ENCODE peak calls at places on chromosomes 13 and 19, in five cellular contexts. E is neuronal stem cell, T is lung, B is pancreas, I is IMR-90. X is an unnamed sample.

GRCh38 chr13:110503037-110503901 is 58.3 kb downstream of the RAB20 start:
- DNase-seq in E (no peak), T (no peak), B (peak; percentile 50), I (peak; percentile 12), X (no peak)

GRCh38 chr13:26254583-26255102 is 714 bp downstream of the CDK8 start:
- DNase-seq in E (no peak), T (peak; percentile 62), B (peak; percentile 85), I (peak; percentile 31), X (peak; percentile 66)

GRCh38 chr13:36163303-36163702 is 32.1 kb upstream of the DCLK1 start:
- DNase-seq in E (no peak), T (no peak), B (no peak), I (no peak), X (no peak)

GRCh38 chr13:70023506-70023905 is 84.1 kb upstream of the ATXN8OS start:
- DNase-seq in E (no peak), T (no peak), B (no peak), I (no peak), X (no peak)

GRCh38 chr13:24127116-24127631 is 33.3 kb upstream of the SPATA13 start:
- DNase-seq in E (no peak), T (no peak), B (no peak), I (peak; percentile 43), X (no peak)

GRCh38 chr13:29162638-29163037 is 342.5 kb downstream of the MTUS2 start:
- DNase-seq in E (no peak), T (no peak), B (no peak), I (no peak), X (no peak)

GRCh38 chr19:32459199-32459865 is 53.8 kb downstream of the DPY19L3 start:
- DNase-seq in E (no peak), T (no peak), B (no peak), I (no peak), X (no peak)

GRCh38 chr19:2721570-2722540 is 683 bp upstream of the DIRAS1 start:
- DNase-seq in E (no peak), T (no peak), B (peak; percentile 64), I (no peak), X (no peak)

GRCh38 chr13:62781866-62782265 is 1366.2 kb upstream of the PCDH20 start:
- DNase-seq in E (no peak), T (no peak), B (no peak), I (peak; percentile 66), X (no peak)

GRCh38 chr13:35957996-35958395 is 173.2 kb downstream of the DCLK1 start:
- DNase-seq in E (no peak), T (no peak), B (no peak), I (no peak), X (no peak)

GRCh38 chr13:84925443-84925842 is 873.8 kb downstream of the SLITRK6 start:
- DNase-seq in E (no peak), T (no peak), B (no peak), I (peak; percentile 49), X (no peak)

GRCh38 chr19:47005873-47006272 is 13.8 kb upstream of the NPAS1 start:
- DNase-seq in E (no peak), T (no peak), B (no peak), I (no peak), X (peak; percentile 24)

GRCh38 chr19:38809592-38810252 is 3.0 kb downstream of the LGALS4 start:
- DNase-seq in E (no peak), T (no peak), B (no peak), I (no peak), X (no peak)

GRCh38 chr13:46831588-46832194 is 34.7 kb upstream of the ESD start:
- DNase-seq in E (peak; percentile 52), T (peak; percentile 34), B (no peak), I (peak; percentile 58), X (peak; percentile 10)

GRCh38 chr13:50106559-50106958 is 91.3 kb downstream of the KCNRG start:
- DNase-seq in E (no peak), T (no peak), B (no peak), I (no peak), X (no peak)

GRCh38 chr13:99998261-99998660 is 16.7 kb downstream of the ZIC2 start:
- DNase-seq in E (no peak), T (no peak), B (no peak), I (no peak), X (no peak)

GRCh38 chr19:49165865-49166301 is 8.3 kb downstream of the TRPM4 start:
- DNase-seq in E (no peak), T (no peak), B (no peak), I (no peak), X (no peak)

GRCh38 chr19:42090687-42091086 is 14.7 kb downstream of the ZNF574 start:
- DNase-seq in E (no peak), T (no peak), B (no peak), I (no peak), X (peak; percentile 15)

GRCh38 chr19:2537544-2537943 is 61.6 kb downstream of the GADD45B start:
- DNase-seq in E (no peak), T (no peak), B (peak; percentile 9), I (no peak), X (no peak)

GRCh38 chr13:21511841-21512240 is 52.7 kb upstream of the ZDHHC20 start:
- DNase-seq in E (no peak), T (no peak), B (no peak), I (peak; percentile 31), X (no peak)

GRCh38 chr19:18871543-18871942 is 24.4 kb downstream of the CERS1 start:
- DNase-seq in E (no peak), T (no peak), B (no peak), I (no peak), X (no peak)

GRCh38 chr13:32216281-32216680 is 98.9 kb downstream of the ZAR1L start:
- DNase-seq in E (no peak), T (no peak), B (no peak), I (no peak), X (no peak)

GRCh38 chr13:79530270-79530669 is 49.3 kb downstream of the NDFIP2 start:
- DNase-seq in E (no peak), T (no peak), B (no peak), I (no peak), X (no peak)

GRCh38 chr13:67619346-67619745 is 389.2 kb upstream of the PCDH9 start:
- DNase-seq in E (no peak), T (no peak), B (no peak), I (peak; percentile 59), X (no peak)

GRCh38 chr13:21481359-21481758 is 22.3 kb upstream of the ZDHHC20 start:
- DNase-seq in E (no peak), T (no peak), B (no peak), I (no peak), X (no peak)

GRCh38 chr19:48896191-48896720 is 2.3 kb downstream of the TULP2 start:
- DNase-seq in E (peak; percentile 53), T (peak; percentile 73), B (peak; percentile 84), I (no peak), X (no peak)

GRCh38 chr13:37934339-37935191 is 65.0 kb upstream of the TRPC4 start:
- DNase-seq in E (no peak), T (no peak), B (peak; percentile 9), I (no peak), X (no peak)

GRCh38 chr19:15249912-15250634 is 17.8 kb upstream of the EPHX3 start:
- DNase-seq in E (no peak), T (no peak), B (no peak), I (peak; percentile 95), X (no peak)

GRCh38 chr19:18338471-18339001 is 1.9 kb upstream of the PGPEP1 start:
- DNase-seq in E (no peak), T (no peak), B (no peak), I (no peak), X (no peak)

GRCh38 chr13:97432232-97432916 is 1.6 kb upstream of the RAP2A start:
- DNase-seq in E (no peak), T (no peak), B (no peak), I (no peak), X (peak; percentile 3)

GRCh38 chr19:45456500-45456815 is 11.3 kb upstream of the FOSB start:
- DNase-seq in E (no peak), T (no peak), B (no peak), I (no peak), X (no peak)

GRCh38 chr13:93226623-93227279 is at the start of gene GPC6:
- DNase-seq in E (peak; percentile 89), T (no peak), B (no peak), I (peak; percentile 95), X (no peak)

DNA sequence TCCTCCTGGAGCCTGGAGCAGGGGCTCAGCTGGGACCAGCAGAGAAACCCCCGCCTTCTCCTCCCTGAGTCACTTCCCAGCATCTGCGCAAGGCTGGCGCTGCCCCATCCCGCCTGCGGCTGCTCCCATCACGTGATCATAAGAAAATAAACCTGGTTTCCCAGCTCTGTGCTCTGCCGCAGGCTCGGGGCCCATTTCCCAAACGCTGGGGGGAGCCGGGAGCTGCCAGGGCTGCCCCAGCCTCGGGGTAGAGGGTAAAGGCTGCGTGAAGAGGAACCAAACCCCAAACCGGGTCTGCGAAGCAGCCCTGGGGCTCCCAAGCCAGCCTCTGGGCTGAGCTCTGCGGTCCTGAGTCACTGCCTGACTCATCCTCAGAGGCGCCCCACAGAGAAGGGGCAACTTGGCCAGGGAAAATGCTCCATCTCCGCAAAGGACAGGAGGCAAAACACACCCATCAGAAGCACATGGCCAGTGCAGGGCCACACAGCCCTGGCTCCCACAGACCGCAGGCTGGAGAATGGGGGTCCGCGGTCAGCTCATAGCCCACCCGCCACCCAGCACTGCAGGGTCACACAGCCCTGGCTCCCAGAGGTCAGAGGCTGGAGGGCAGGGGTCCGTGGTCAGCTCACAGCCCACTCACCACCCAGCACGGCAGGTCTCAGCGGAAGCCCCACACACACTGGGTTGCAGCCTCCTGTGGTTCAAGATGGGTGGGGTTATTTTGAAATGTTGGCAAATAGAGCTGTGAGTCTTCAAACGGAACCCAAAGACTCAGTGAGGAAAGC is 67.1 kb downstream of the RASA3 start:
- DNase-seq in E (no peak), T (peak; percentile 83), B (peak; percentile 89), I (peak; percentile 98), X (peak; percentile 55)
- H3K4me3 ChIP-seq in E (peak overlapping the region; percentile 5), T (no peak overlapping the region), B (peak overlapping the region; percentile 20), I (peak overlapping the region; percentile 13), X (peak overlapping the region; percentile 57)

GRCh38 chr13:42986176-42986574 is 5.9 kb downstream of the EPSTI1 start:
- DNase-seq in E (no peak), T (no peak), B (no peak), I (no peak), X (no peak)
- H3K4me1 ChIP-seq in E (no peaks in the 10 kb centered on the region), T (peaks cover 4% of the 10 kb centered on the region), B (peaks cover 4% of the 10 kb centered on the region), I (peaks cover 2% of the 10 kb centered on the region), X (peaks cover 50% of the 10 kb centered on the region)

DNA sequence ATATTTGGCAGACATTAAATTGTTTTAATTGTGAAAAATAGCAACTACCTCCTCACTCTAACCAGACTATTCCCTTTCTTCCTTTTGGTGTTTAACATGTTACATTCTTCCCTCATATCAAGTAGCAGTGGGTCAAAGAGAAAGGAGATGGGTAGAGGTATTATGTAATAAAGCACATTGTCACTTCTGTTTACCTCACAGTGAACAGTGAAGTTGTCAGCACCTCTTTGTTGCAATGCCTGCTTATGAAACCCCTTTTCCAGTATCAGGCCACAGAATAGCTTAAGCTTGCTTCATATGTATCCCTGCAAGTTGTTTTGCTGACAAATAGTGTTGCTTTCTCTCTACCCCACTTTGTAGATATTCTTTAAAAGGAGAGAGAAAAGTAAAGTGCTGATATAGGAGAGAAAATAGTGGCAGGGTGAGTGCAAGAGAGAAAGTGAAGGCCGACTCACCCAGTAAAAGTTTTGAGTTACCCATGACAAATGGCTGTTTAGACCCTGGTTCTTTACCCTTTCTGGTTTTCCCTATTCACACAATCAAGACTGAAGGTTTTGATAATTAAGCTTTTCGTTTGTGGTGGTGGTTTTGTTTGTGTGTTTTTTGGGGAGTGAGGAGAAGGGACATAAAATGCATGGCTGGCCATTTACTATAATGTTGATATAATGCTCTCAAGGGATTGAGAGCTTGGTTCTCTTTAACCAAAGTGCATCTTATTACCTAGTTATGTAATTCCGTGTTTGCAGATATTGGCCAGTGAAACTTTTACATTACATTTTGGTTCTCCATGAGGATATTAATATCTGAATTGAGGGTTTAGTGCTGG is 3.7 kb downstream of the ITM2B start:
- DNase-seq in E (no peak), T (no peak), B (no peak), I (no peak), X (no peak)
- H3K4me3 ChIP-seq in E (no peak overlapping the region), T (no peak overlapping the region), B (peak overlapping the region; percentile 98), I (no peak overlapping the region), X (peak overlapping the region; percentile 22)

GRCh38 chr19:4365791-4366665 is 22.7 kb downstream of the MPND start:
- DNase-seq in E (no peak), T (no peak), B (no peak), I (no peak), X (no peak)
- H3K4me1 ChIP-seq in E (peaks cover 8% of the 10 kb centered on the region), T (peaks cover 6% of the 10 kb centered on the region), B (peaks cover 21% of the 10 kb centered on the region), I (peaks cover 18% of the 10 kb centered on the region), X (peaks cover 32% of the 10 kb centered on the region)